ENCODE peak calls at places on chromosomes 4 and X, in five cellular contexts. One of them, this sample, is unnamed.

GRCh38 chrX:10922158-10922557 is 189.0 kb upstream of the HCCS start:
- DNase-seq in neural progenitor cell: no peak
- DNase-seq in MM.1S: no peak
- DNase-seq in GM23248: peak
- DNase-seq in GM23338: no peak
- DNase-seq in this sample: peak

GRCh38 chr4:188872809-188873208 is 733.6 kb downstream of the TRIML1 start:
- DNase-seq in neural progenitor cell: no peak
- DNase-seq in MM.1S: no peak
- DNase-seq in GM23248: no peak
- DNase-seq in GM23338: no peak
- DNase-seq in this sample: no peak

GRCh38 chr4:95167809-95168208 is 381.0 kb downstream of the UNC5C start:
- DNase-seq in neural progenitor cell: peak
- DNase-seq in MM.1S: no peak
- DNase-seq in GM23248: peak
- DNase-seq in GM23338: no peak
- DNase-seq in this sample: no peak

GRCh38 chr4:4610672-4611071 is 68.8 kb upstream of the STX18 start:
- DNase-seq in neural progenitor cell: no peak
- DNase-seq in MM.1S: no peak
- DNase-seq in GM23248: no peak
- DNase-seq in GM23338: no peak
- DNase-seq in this sample: no peak

GRCh38 chrX:85544609-85545008 is 165.1 kb upstream of the POF1B start:
- DNase-seq in neural progenitor cell: no peak
- DNase-seq in MM.1S: no peak
- DNase-seq in GM23248: peak
- DNase-seq in GM23338: no peak
- DNase-seq in this sample: no peak

GRCh38 chr4:39037491-39037825 is 5.2 kb upstream of the TMEM156 start:
- DNase-seq in neural progenitor cell: peak
- DNase-seq in MM.1S: no peak
- DNase-seq in GM23248: peak
- DNase-seq in GM23338: peak
- DNase-seq in this sample: peak

GRCh38 chr4:152785639-152786517 is 6.1 kb downstream of the ARFIP1 start:
- DNase-seq in neural progenitor cell: no peak
- DNase-seq in MM.1S: no peak
- DNase-seq in GM23248: peak
- DNase-seq in GM23338: no peak
- DNase-seq in this sample: no peak

GRCh38 chr4:84503495-84504437 is 4.7 kb upstream of the NKX6-1 start:
- DNase-seq in neural progenitor cell: peak
- DNase-seq in MM.1S: peak
- DNase-seq in GM23248: peak
- DNase-seq in GM23338: peak
- DNase-seq in this sample: peak

GRCh38 chr4:188113156-188113555 is 3.8 kb upstream of the TRIML2 start:
- DNase-seq in neural progenitor cell: no peak
- DNase-seq in MM.1S: no peak
- DNase-seq in GM23248: no peak
- DNase-seq in GM23338: no peak
- DNase-seq in this sample: no peak

GRCh38 chr4:127610488-127610887 is 22.3 kb upstream of the INTU start:
- DNase-seq in neural progenitor cell: no peak
- DNase-seq in MM.1S: no peak
- DNase-seq in GM23248: no peak
- DNase-seq in GM23338: no peak
- DNase-seq in this sample: no peak

GRCh38 chr4:166174717-166175510 is 301.9 kb downstream of the TLL1 start:
- DNase-seq in neural progenitor cell: no peak
- DNase-seq in MM.1S: no peak
- DNase-seq in GM23248: no peak
- DNase-seq in GM23338: no peak
- DNase-seq in this sample: no peak

GRCh38 chr4:19005211-19005610 is 983.7 kb upstream of the LCORL start:
- DNase-seq in neural progenitor cell: no peak
- DNase-seq in MM.1S: no peak
- DNase-seq in GM23248: peak
- DNase-seq in GM23338: peak
- DNase-seq in this sample: peak

DNA sequence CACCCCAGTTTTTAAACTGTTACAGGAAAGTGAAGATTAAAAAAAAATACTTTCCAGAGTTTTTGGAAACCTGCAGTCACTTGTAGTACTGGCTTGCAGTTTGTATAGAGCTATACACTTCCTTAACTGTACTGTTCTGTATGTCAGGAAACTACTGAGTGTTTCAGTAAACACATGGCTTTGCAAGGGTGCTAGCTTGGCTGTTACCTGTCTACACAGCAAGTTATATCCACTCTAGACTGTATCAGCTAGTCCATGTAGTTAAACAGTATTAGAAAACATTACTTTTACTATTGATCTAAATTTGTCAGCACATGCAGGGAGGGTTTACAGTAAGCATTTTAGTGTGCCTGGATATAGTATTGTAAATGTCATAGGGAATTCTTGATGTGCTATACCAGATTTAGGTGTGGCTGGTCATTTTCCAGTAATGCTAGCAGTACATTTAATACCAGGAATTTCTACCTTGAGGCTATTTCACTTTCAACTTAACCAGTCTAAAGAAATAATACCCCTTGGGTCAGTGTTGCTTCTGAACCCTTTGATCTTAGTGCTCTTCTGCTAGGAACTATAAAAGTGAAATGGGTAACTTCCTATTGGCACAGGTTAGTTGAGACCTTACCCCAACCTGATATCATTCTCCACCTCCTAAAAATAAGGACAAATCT is 192.3 kb upstream of the ANKRD50 start:
- DNase-seq in neural progenitor cell: no peak
- DNase-seq in MM.1S: no peak
- DNase-seq in GM23248: no peak
- DNase-seq in GM23338: no peak
- DNase-seq in this sample: no peak
- H3K4me2 ChIP-seq in neural progenitor cell: no peak
- H3K4me2 ChIP-seq in MM.1S: no peak
- H3K4me2 ChIP-seq in GM23248: no peak
- H3K4me2 ChIP-seq in GM23338: peak
- H3K4me2 ChIP-seq in this sample: peak

GRCh38 chr4:3462790-3463415 is at the start of gene DOK7:
- DNase-seq in neural progenitor cell: peak
- DNase-seq in MM.1S: no peak
- DNase-seq in GM23248: peak
- DNase-seq in GM23338: peak
- DNase-seq in this sample: peak
- TF ChIP-seq EZH2 in neural progenitor cell: no peak
- TF ChIP-seq EZH2 in MM.1S: no peak
- TF ChIP-seq EZH2 in GM23248: peak
- TF ChIP-seq EZH2 in GM23338: no peak
- TF ChIP-seq EZH2 in this sample: no peak

DNA sequence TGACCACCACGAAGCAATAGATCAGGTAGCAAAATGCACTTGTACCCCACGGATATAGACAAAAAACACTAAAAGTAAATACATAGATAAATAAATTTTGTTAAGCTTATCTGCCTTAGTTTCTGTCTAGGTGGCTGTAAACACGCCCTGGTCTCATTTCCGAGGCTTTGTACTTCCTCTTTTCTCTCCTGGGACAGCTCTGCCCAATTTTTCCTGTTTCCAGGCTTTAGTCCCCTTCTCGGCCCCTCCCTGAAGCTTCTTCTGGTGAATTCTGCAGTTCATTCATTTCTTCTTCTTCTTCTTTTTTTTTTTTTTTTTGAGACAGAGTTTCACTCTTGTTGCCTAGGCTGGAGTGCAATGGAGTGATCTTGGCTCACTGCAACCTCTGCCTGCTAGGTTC is 73.4 kb upstream of the STOX2 start:
- DNase-seq in neural progenitor cell: no peak
- DNase-seq in MM.1S: no peak
- DNase-seq in GM23248: no peak
- DNase-seq in GM23338: no peak
- DNase-seq in this sample: no peak
- TF ChIP-seq EZH2phosphoT487 in neural progenitor cell: no peak
- TF ChIP-seq EZH2phosphoT487 in MM.1S: no peak
- TF ChIP-seq EZH2phosphoT487 in GM23248: no peak
- TF ChIP-seq EZH2phosphoT487 in GM23338: no peak
- TF ChIP-seq EZH2phosphoT487 in this sample: no peak

DNA sequence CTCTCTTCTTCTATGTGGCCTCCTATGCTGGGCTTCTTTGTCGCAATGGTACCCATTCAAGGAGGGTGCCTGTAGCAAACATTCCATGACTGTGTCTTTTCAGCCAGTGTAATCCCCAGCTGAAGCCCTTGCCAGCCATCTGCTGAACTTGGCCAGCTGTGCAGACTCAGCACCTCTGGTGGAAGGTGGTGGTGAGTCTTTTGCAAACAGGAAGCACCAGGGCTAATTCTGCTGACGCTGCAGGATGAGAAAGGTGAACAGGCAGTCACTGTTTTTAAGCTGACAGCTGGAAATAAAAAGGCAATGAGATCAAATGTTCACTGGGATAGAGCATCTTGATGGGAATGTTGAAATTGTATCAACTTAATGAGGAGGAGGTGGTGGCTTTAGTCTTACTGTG is 298.7 kb upstream of the CLNK start:
- DNase-seq in neural progenitor cell: no peak
- DNase-seq in MM.1S: peak
- DNase-seq in GM23248: no peak
- DNase-seq in GM23338: no peak
- DNase-seq in this sample: peak
- H3K4me2 ChIP-seq in neural progenitor cell: no peak
- H3K4me2 ChIP-seq in MM.1S: peak
- H3K4me2 ChIP-seq in GM23248: no peak
- H3K4me2 ChIP-seq in GM23338: no peak
- H3K4me2 ChIP-seq in this sample: no peak

DNA sequence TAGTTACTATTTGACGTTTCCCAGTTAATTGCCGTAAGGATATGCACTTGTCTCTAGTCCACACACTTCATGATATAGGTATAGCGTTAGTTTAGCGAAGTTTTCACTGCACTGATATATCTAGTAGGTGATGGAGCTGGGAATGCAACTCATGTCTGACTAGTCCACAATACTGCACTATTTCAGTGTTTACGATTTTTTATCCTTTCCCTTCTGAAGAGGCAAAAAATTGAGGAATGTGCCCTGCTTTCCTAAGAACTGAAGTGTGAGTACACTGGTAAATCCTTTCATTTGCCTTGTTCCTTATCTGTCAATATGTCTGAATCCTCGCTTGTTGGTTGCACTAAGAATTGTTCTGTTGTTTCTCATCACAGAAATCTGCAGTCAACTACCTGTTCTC is 1.0 kb downstream of the RPL36A start:
- DNase-seq in neural progenitor cell: no peak
- DNase-seq in MM.1S: no peak
- DNase-seq in GM23248: no peak
- DNase-seq in GM23338: no peak
- DNase-seq in this sample: no peak
- TF ChIP-seq EZH2 in neural progenitor cell: no peak
- TF ChIP-seq EZH2 in MM.1S: no peak
- TF ChIP-seq EZH2 in GM23248: no peak
- TF ChIP-seq EZH2 in GM23338: no peak
- TF ChIP-seq EZH2 in this sample: no peak

GRCh38 chr4:2417196-2417764 is 1.2 kb downstream of the ZFYVE28 start:
- DNase-seq in neural progenitor cell: peak
- DNase-seq in MM.1S: no peak
- DNase-seq in GM23248: peak
- DNase-seq in GM23338: peak
- DNase-seq in this sample: peak
- TF ChIP-seq EZH2phosphoT487 in neural progenitor cell: peak
- TF ChIP-seq EZH2phosphoT487 in MM.1S: no peak
- TF ChIP-seq EZH2phosphoT487 in GM23248: no peak
- TF ChIP-seq EZH2phosphoT487 in GM23338: peak
- TF ChIP-seq EZH2phosphoT487 in this sample: no peak

DNA sequence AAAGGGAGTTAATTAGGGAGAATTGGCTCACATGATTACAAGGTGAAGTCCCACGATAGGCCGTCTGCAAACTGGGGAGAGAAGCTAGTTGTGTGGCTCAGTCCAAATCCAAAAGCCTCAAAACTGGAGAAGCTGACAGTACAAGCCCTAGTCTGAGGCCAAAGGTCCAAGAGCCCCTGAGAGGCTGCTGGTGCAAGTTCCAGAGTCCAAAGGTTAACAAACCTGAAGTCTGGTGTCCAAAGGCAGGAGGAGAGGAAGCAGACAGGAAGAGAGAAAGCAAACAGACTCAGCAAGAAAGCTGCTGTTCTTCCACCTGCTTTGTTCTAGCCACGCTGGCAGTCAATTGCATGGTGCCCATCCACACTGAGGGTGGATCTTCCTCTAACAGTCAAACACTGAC is 29.0 kb upstream of the SPACA5B start:
- DNase-seq in neural progenitor cell: no peak
- DNase-seq in MM.1S: no peak
- DNase-seq in GM23248: no peak
- DNase-seq in GM23338: no peak
- DNase-seq in this sample: peak
- H3K4me2 ChIP-seq in neural progenitor cell: no peak
- H3K4me2 ChIP-seq in MM.1S: no peak
- H3K4me2 ChIP-seq in GM23248: no peak
- H3K4me2 ChIP-seq in GM23338: no peak
- H3K4me2 ChIP-seq in this sample: no peak

DNA sequence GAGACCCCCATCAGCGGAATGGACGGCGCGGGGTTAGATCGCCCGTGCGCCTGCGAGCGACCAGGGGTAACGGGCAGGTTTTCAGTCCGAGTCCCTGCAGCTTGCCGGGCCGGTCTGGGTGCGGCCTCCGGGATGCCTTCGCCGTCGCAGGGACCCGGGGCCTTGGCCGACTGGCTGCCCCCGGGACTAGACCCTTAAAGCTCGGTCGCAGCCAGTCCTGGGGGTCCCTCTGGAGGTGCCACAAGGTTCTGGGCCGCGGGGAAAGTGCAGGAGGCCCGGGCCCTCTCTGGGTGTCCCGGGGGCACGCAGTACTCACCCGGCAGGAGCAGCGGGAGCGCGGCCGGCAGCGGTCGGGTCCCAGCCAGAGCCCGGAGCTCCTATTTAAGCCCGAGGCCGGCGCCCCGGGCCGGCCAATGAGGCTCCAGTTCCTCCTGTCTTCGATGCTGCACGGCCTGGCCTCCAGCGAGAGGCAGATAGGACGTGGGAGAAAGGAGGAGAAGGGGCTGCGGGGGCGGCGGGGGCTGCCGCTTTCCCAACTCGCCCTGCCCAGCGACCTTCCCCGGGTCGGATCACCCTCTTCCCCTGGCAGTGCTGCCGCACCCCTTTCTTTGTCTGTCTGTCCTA is at the start of gene SPON2:
- DNase-seq in neural progenitor cell: peak
- DNase-seq in MM.1S: no peak
- DNase-seq in GM23248: peak
- DNase-seq in GM23338: peak
- DNase-seq in this sample: peak
- TF ChIP-seq EZH2 in neural progenitor cell: peak
- TF ChIP-seq EZH2 in MM.1S: no peak
- TF ChIP-seq EZH2 in GM23248: peak
- TF ChIP-seq EZH2 in GM23338: peak
- TF ChIP-seq EZH2 in this sample: no peak